ENCODE peak calls at places on chromosomes 5 and 9, in eight cellular contexts. J is heart right ventricle; A is cardiac fibroblast; G is stimulated activated CD8-positive, alpha-beta memory T cell treated with anti-CD3 and anti-CD28 coated beads, Interleukin-2, amount 100 ng/mL, for 1 hour; L is neural progenitor cell; C is midbrain; U is stimulated activated CD4-positive, alpha-beta T cell treated with anti-CD3 and anti-CD28 coated beads, Interleukin-15, amount 100 ng/mL, for 24 hours; Z is T-helper 2 cell. W is an unnamed sample.

GRCh38 chr5:124090115-124090514 is 578.1 kb downstream of the CSNK1G3 start:
- DNase-seq in J (no peak), A (no peak), G (no peak), L (no peak), C (no peak), U (no peak), Z (no peak), W (no peak)

GRCh38 chr5:62115009-62115408 is 191.0 kb upstream of the KIF2A start:
- DNase-seq in J (no peak), A (no peak), G (no peak), L (no peak), C (no peak), U (no peak), Z (no peak), W (no peak)

GRCh38 chr5:84403773-84404172 is 19.1 kb upstream of the EDIL3 start:
- DNase-seq in J (no peak), A (peak), G (no peak), L (no peak), C (no peak), U (no peak), Z (no peak), W (no peak)

GRCh38 chr5:95984287-95984938 is 22.8 kb upstream of the ELL2 start:
- DNase-seq in J (no peak), A (peak), G (no peak), L (no peak), C (no peak), U (no peak), Z (no peak), W (no peak)

GRCh38 chr5:68432682-68433081 is 217.1 kb downstream of the PIK3R1 start:
- DNase-seq in J (no peak), A (no peak), G (no peak), L (no peak), C (no peak), U (peak), Z (no peak), W (no peak)

GRCh38 chr5:132138260-132138659 is 64.7 kb downstream of the CSF2 start:
- DNase-seq in J (no peak), A (peak), G (no peak), L (no peak), C (no peak), U (no peak), Z (no peak), W (no peak)

GRCh38 chr5:102638912-102639652 is 116.0 kb upstream of the PAM start:
- DNase-seq in J (no peak), A (no peak), G (no peak), L (no peak), C (no peak), U (no peak), Z (no peak), W (no peak)

GRCh38 chr5:150801117-150801927 is 22.8 kb downstream of the SMIM3 start:
- DNase-seq in J (peak), A (no peak), G (no peak), L (peak), C (peak), U (no peak), Z (peak), W (no peak)

GRCh38 chr9:24257726-24258125 is 288.0 kb downstream of the IZUMO3 start:
- DNase-seq in J (no peak), A (no peak), G (no peak), L (no peak), C (no peak), U (no peak), Z (no peak), W (no peak)

GRCh38 chr5:171927345-171927941 is 79.0 kb downstream of the FBXW11 start:
- DNase-seq in J (no peak), A (no peak), G (no peak), L (no peak), C (no peak), U (no peak), Z (no peak), W (no peak)

GRCh38 chr9:129483467-129484324 is 137.2 kb downstream of the C9orf50 start:
- DNase-seq in J (peak), A (peak), G (no peak), L (peak), C (peak), U (peak), Z (no peak), W (peak)

GRCh38 chr5:170275376-170275994 is 22.1 kb downstream of the LCP2 start:
- DNase-seq in J (no peak), A (no peak), G (no peak), L (no peak), C (no peak), U (peak), Z (peak), W (no peak)

GRCh38 chr5:127235136-127235535 is 55.5 kb upstream of the MEGF10 start:
- DNase-seq in J (no peak), A (no peak), G (no peak), L (no peak), C (no peak), U (no peak), Z (no peak), W (no peak)

GRCh38 chr5:130549884-130550552 is 615.0 kb downstream of the HINT1 start:
- DNase-seq in J (no peak), A (peak), G (no peak), L (no peak), C (no peak), U (no peak), Z (no peak), W (no peak)